ENCODE peak calls at places on chromosomes 5 and 9, in five cellular contexts. Y, K, H, O and A are unnamed samples.

GRCh38 chr5:149654282-149654681 is 73.0 kb downstream of the ARHGEF37 start:
- DNase-seq in O (no peak), Y (no peak), K (no peak), H (peak; percentile 26), A (no peak)

GRCh38 chr5:140116716-140117115 is 2.8 kb downstream of the PURA start:
- DNase-seq in K (no peak), H (no peak), O (no peak), Y (no peak), A (no peak)

GRCh38 chr9:131732061-131732526 is 7.8 kb downstream of the RAPGEF1 start:
- DNase-seq in Y (no peak), H (peak; percentile 83), K (no peak), O (no peak), A (no peak)

GRCh38 chr5:14306415-14306814 is 163.3 kb downstream of the TRIO start:
- DNase-seq in K (no peak), O (no peak), Y (no peak), H (no peak), A (no peak)

GRCh38 chr5:14305045-14305444 is 161.9 kb downstream of the TRIO start:
- DNase-seq in H (no peak), O (no peak), Y (no peak), K (no peak), A (no peak)

GRCh38 chr9:4740373-4740622 is 704 bp downstream of the AK3 start:
- DNase-seq in Y (peak; percentile 26), H (no peak), K (no peak), O (no peak), A (no peak)

GRCh38 chr9:79694676-79695400 is 123.1 kb downstream of the TLE4 start:
- DNase-seq in K (no peak), Y (no peak), O (no peak), H (no peak), A (no peak)

GRCh38 chr5:1516615-1517601 is 6.9 kb downstream of the LPCAT1 start:
- DNase-seq in O (no peak), Y (no peak), H (peak; percentile 44), K (peak; percentile 5), A (no peak)

GRCh38 chr5:131720714-131721113 is 76.1 kb downstream of the FNIP1 start:
- DNase-seq in H (no peak), O (no peak), K (no peak), Y (no peak), A (no peak)

GRCh38 chr5:149632311-149633251 is 51.3 kb downstream of the ARHGEF37 start:
- DNase-seq in K (no peak), H (no peak), O (no peak), Y (no peak), A (no peak)

GRCh38 chr5:166625210-166625865 is 1666.1 kb upstream of the WWC1 start:
- DNase-seq in Y (no peak), K (no peak), O (no peak), H (no peak), A (no peak)

GRCh38 chr9:105672711-105673234 is 10.5 kb downstream of the TAL2 start:
- DNase-seq in K (no peak), O (no peak), Y (no peak), H (no peak), A (no peak)

GRCh38 chr5:151082976-151083651 is 2.3 kb upstream of the TNIP1 start:
- DNase-seq in K (peak; percentile 71), Y (no peak), H (no peak), O (no peak), A (peak; percentile 64)

GRCh38 chr5:135129307-135129706 is 95.3 kb upstream of the PITX1 start:
- DNase-seq in H (no peak), Y (no peak), K (no peak), O (no peak), A (no peak)

GRCh38 chr9:112753725-112754124 is 3.2 kb downstream of the SNX30 start:
- DNase-seq in O (no peak), Y (no peak), K (no peak), H (no peak), A (no peak)

GRCh38 chr5:123090641-123091257 is 1.7 kb downstream of the PRDM6 start:
- DNase-seq in O (peak; percentile 22), H (no peak), Y (no peak), K (no peak), A (no peak)

GRCh38 chr5:100901851-100902341 is 1.2 kb downstream of the ST8SIA4 start:
- DNase-seq in K (peak; percentile 80), O (peak; percentile 38), H (peak; percentile 50), Y (peak; percentile 58), A (peak; percentile 31)

GRCh38 chr9:136654820-136655219 is 7.9 kb upstream of the EGFL7 start:
- DNase-seq in H (no peak), K (no peak), Y (no peak), O (no peak), A (no peak)

GRCh38 chr9:21684831-21685362 is 117.5 kb upstream of the MTAP start:
- DNase-seq in H (no peak), O (no peak), K (no peak), Y (no peak), A (peak; percentile 10)

GRCh38 chr5:175752826-175753535 is 95.1 kb downstream of the HRH2 start:
- DNase-seq in K (no peak), O (no peak), H (peak; percentile 8), Y (no peak), A (no peak)

GRCh38 chr5:125237026-125237425 is 490.6 kb upstream of the ZNF608 start:
- DNase-seq in O (no peak), K (no peak), Y (no peak), H (no peak), A (no peak)

GRCh38 chr5:9479361-9479760 is 66.5 kb downstream of the SEMA5A start:
- DNase-seq in O (no peak), H (no peak), K (no peak), Y (no peak), A (no peak)

GRCh38 chr5:146582015-146582414 is 66.0 kb upstream of the GPR151 start:
- DNase-seq in K (no peak), Y (no peak), H (no peak), O (no peak), A (no peak)